ENCODE peak calls at places on chromosomes 2 and 18, in ten cellular contexts. U is psoas muscle, K is breast epithelium, B is HCT116, S is fibroblast of lung, V is stomach, Q is Panc1, G is hepatocyte, A is A549, Y is left ventricle myocardium inferior. E is an unnamed sample. For H3K4me1 and H3K9me3, the result is how much of the 10 kb centered on the place peaks cover.

GRCh38 chr18:32767400-32767799 is 5.4 kb downstream of the KLHL14 start:
- DNase-seq in U (no peak), S (no peak), G (no peak), A (no peak), B (no peak), K (no peak), Y (no peak), V (no peak), Q (no peak), E (no peak)

GRCh38 chr2:61471905-61472805 is 1.3 kb upstream of the USP34 start:
- DNase-seq in K (no peak), U (no peak), B (no peak), S (peak), A (no peak), Y (no peak), Q (no peak), V (no peak), G (peak), E (peak)

GRCh38 chr2:29343830-29344229 is 228.6 kb downstream of the CLIP4 start:
- DNase-seq in Y (no peak), K (no peak), G (no peak), A (no peak), U (no peak), B (no peak), S (no peak), Q (no peak), V (no peak), E (no peak)

GRCh38 chr2:73987109-73987947 is 2.6 kb downstream of the TET3 start:
- DNase-seq in B (no peak), V (peak), U (peak), Q (no peak), K (peak), S (peak), G (peak), A (no peak), Y (peak), E (peak)

GRCh38 chr2:73837847-73838585 is 9.3 kb downstream of the STAMBP start:
- DNase-seq in S (no peak), Q (no peak), K (no peak), U (no peak), A (no peak), G (no peak), B (no peak), V (no peak), Y (no peak), E (no peak)

GRCh38 chr18:21706386-21706865 is 1.9 kb upstream of the ABHD3 start:
- DNase-seq in Y (no peak), A (no peak), G (no peak), K (no peak), U (no peak), S (no peak), B (no peak), Q (no peak), V (no peak), E (no peak)

GRCh38 chr18:58862404-58862803 is 2.3 kb upstream of the ZNF532 start:
- DNase-seq in V (no peak), U (no peak), B (no peak), Y (no peak), G (no peak), K (no peak), A (no peak), S (no peak), Q (no peak), E (no peak)

GRCh38 chr18:55502346-55502710 is 85.7 kb downstream of the TCF4 start:
- DNase-seq in Y (no peak), B (no peak), A (no peak), K (no peak), V (no peak), U (no peak), Q (no peak), G (no peak), S (no peak), E (no peak)

GRCh38 chr2:7849027-7849426 is 832.8 kb upstream of the ID2 start:
- DNase-seq in V (no peak), A (no peak), G (no peak), S (no peak), B (no peak), Q (no peak), Y (no peak), K (no peak), U (no peak), E (no peak)

DNA sequence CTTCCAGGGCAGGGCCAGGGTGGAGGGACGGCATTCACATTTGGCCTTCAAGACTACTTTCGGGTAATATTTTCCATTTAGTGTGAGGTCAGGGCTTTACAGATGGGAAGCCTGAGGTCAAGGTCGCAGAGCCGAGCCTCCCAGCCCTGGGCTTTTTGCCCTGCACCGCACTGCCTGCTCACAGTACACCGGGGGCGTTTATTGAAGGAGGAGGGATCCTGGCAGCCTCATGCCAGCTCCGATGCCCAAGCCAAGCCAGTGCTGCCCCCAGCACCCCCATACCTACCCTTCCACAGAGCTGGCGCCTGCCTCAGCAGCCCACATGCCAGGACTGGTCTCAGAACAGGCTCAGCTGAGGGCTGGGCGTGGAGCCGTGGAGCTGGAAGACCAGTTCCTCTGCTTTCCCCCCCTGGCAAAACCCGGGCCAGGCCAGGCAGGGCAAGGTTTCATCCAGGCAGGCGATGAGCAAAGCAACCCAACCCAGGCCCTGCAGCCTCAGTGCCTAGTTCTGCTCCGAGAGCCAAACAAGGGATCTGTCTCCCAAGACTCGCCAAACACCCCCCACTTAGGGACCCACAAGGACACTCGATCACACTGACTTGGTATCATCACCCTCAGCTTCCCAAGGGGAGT is 11.9 kb downstream of the SDC1 start:
- DNase-seq in A (no peak), G (no peak), B (no peak), Y (no peak), V (peak), S (no peak), U (no peak), K (peak), Q (no peak), E (no peak)
- H3K4me1 ChIP-seq in A (half or more), G (half or more), B (under half), Y (under half), V (half or more), S (under half), U (under half), K (under half), Q (under half), E (under half)

GRCh38 chr2:67877281-67877680 is 185.5 kb downstream of the C1D start:
- DNase-seq in S (no peak), V (no peak), U (no peak), Y (no peak), A (no peak), B (no peak), K (no peak), Q (no peak), G (no peak), E (no peak)
- H3K9me3 ChIP-seq in S (under half), V (under half), U (under half), Y (under half), A (under half), B (under half), K (under half), Q (under half), G (under half), E (under half)

GRCh38 chr18:39841133-39842041 is 2113.6 kb upstream of the PIK3C3 start:
- DNase-seq in G (peak), V (peak), A (peak), U (peak), Y (no peak), B (peak), Q (no peak), K (peak), S (peak), E (peak)
- TF ChIP-seq CTCF in G (peak), V (no peak), A (peak), U (no peak), Y (no peak), B (peak), Q (peak), K (no peak), S (peak), E (no peak)

DNA sequence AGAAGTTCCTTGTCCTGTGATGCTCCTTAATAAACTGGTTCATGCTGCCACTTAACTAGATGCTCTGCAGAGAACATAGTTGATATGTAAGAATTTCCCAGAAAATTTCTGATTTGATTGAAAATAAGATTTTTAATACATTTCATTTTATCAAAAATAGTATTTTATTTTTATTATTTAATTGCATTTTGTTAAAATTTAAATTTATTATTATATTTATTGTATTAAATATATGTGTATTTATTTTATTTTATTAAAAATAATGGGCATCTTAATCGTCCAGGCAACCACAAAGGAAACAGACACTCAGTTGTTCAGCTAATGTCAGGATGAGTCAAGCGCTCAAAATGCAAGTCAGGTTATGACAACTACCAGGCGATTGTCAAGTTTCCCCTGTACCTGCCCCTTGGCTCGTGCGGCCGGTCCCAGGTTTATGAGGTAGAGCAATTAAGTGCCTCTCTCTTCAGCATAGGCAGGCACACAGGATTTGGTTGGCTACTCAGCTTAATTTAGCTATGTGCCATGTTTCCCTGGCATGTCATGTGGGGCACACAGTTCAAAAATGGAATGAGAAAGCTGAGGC is 361.2 kb downstream of the RND3 start:
- DNase-seq in A (no peak), B (no peak), G (peak), S (no peak), U (no peak), V (no peak), Y (no peak), K (no peak), Q (no peak), E (no peak)
- H3K4me1 ChIP-seq in A (half or more), B (under half), G (under half), S (under half), U (under half), V (under half), Y (under half), K (under half), Q (under half), E (under half)

GRCh38 chr18:78831603-78832002 is 148.0 kb upstream of the SALL3 start:
- DNase-seq in U (no peak), Q (no peak), B (no peak), Y (no peak), G (no peak), V (no peak), S (no peak), A (no peak), K (no peak), E (no peak)
- H3K9me3 ChIP-seq in U (under half), Q (under half), B (under half), Y (under half), G (under half), V (under half), S (under half), A (under half), K (under half), E (under half)

E was measured in pancreas.